ENCODE peak calls at places on chromosomes 7 and 10, in eight cellular contexts. One of them, this sample, is unnamed.

GRCh38 chr7:22632674-22633073 is 94.3 kb upstream of the IL6 start:
- DNase-seq in psoas muscle: no peak
- DNase-seq in GM12892: no peak
- DNase-seq in AG08396: no peak
- DNase-seq in CD4-positive, alpha-beta T cell: no peak
- DNase-seq in CD8-positive, alpha-beta memory T cell: no peak
- DNase-seq in NCI-H1436: no peak
- DNase-seq in activated T-cell treated with anti-CD3 and anti-CD28 coated beads for 4 hours: no peak
- DNase-seq in this sample: no peak

GRCh38 chr10:11373626-11374310 is 237.7 kb downstream of the USP6NL start:
- DNase-seq in psoas muscle: no peak
- DNase-seq in GM12892: no peak
- DNase-seq in AG08396: no peak
- DNase-seq in CD4-positive, alpha-beta T cell: no peak
- DNase-seq in CD8-positive, alpha-beta memory T cell: no peak
- DNase-seq in NCI-H1436: no peak
- DNase-seq in activated T-cell treated with anti-CD3 and anti-CD28 coated beads for 4 hours: no peak
- DNase-seq in this sample: no peak

GRCh38 chr10:60114765-60115586 is 208.6 kb upstream of the CCDC6 start:
- DNase-seq in psoas muscle: no peak
- DNase-seq in GM12892: no peak
- DNase-seq in AG08396: peak
- DNase-seq in CD4-positive, alpha-beta T cell: no peak
- DNase-seq in CD8-positive, alpha-beta memory T cell: no peak
- DNase-seq in NCI-H1436: peak
- DNase-seq in activated T-cell treated with anti-CD3 and anti-CD28 coated beads for 4 hours: no peak
- DNase-seq in this sample: no peak

GRCh38 chr7:140229591-140230516 is 53.1 kb upstream of the KDM7A start:
- DNase-seq in psoas muscle: no peak
- DNase-seq in GM12892: no peak
- DNase-seq in AG08396: no peak
- DNase-seq in CD4-positive, alpha-beta T cell: peak
- DNase-seq in CD8-positive, alpha-beta memory T cell: peak
- DNase-seq in NCI-H1436: peak
- DNase-seq in activated T-cell treated with anti-CD3 and anti-CD28 coated beads for 4 hours: peak
- DNase-seq in this sample: peak

GRCh38 chr7:35691827-35692307 is 3.1 kb downstream of the HERPUD2 start:
- DNase-seq in psoas muscle: no peak
- DNase-seq in GM12892: no peak
- DNase-seq in AG08396: no peak
- DNase-seq in CD4-positive, alpha-beta T cell: no peak
- DNase-seq in CD8-positive, alpha-beta memory T cell: no peak
- DNase-seq in NCI-H1436: no peak
- DNase-seq in activated T-cell treated with anti-CD3 and anti-CD28 coated beads for 4 hours: no peak
- DNase-seq in this sample: no peak

GRCh38 chr10:45464958-45465567 is 91.0 kb downstream of the ALOX5 start:
- DNase-seq in psoas muscle: peak
- DNase-seq in GM12892: no peak
- DNase-seq in AG08396: peak
- DNase-seq in CD4-positive, alpha-beta T cell: peak
- DNase-seq in CD8-positive, alpha-beta memory T cell: peak
- DNase-seq in NCI-H1436: peak
- DNase-seq in activated T-cell treated with anti-CD3 and anti-CD28 coated beads for 4 hours: peak
- DNase-seq in this sample: no peak

GRCh38 chr10:35426657-35427056 is 90.3 kb downstream of the CCNY start:
- DNase-seq in psoas muscle: no peak
- DNase-seq in GM12892: no peak
- DNase-seq in AG08396: no peak
- DNase-seq in CD4-positive, alpha-beta T cell: no peak
- DNase-seq in CD8-positive, alpha-beta memory T cell: no peak
- DNase-seq in NCI-H1436: no peak
- DNase-seq in activated T-cell treated with anti-CD3 and anti-CD28 coated beads for 4 hours: no peak
- DNase-seq in this sample: no peak

GRCh38 chr10:10421071-10421470 is 596.6 kb upstream of the CELF2 start:
- DNase-seq in psoas muscle: no peak
- DNase-seq in GM12892: no peak
- DNase-seq in AG08396: no peak
- DNase-seq in CD4-positive, alpha-beta T cell: no peak
- DNase-seq in CD8-positive, alpha-beta memory T cell: no peak
- DNase-seq in NCI-H1436: no peak
- DNase-seq in activated T-cell treated with anti-CD3 and anti-CD28 coated beads for 4 hours: no peak
- DNase-seq in this sample: peak

GRCh38 chr7:24902276-24902675 is 77.7 kb downstream of the OSBPL3 start:
- DNase-seq in psoas muscle: no peak
- DNase-seq in GM12892: no peak
- DNase-seq in AG08396: no peak
- DNase-seq in CD4-positive, alpha-beta T cell: no peak
- DNase-seq in CD8-positive, alpha-beta memory T cell: no peak
- DNase-seq in NCI-H1436: no peak
- DNase-seq in activated T-cell treated with anti-CD3 and anti-CD28 coated beads for 4 hours: no peak
- DNase-seq in this sample: no peak

GRCh38 chr10:4802711-4803487 is 23.1 kb upstream of the AKR1E2 start:
- DNase-seq in psoas muscle: no peak
- DNase-seq in GM12892: no peak
- DNase-seq in AG08396: no peak
- DNase-seq in CD4-positive, alpha-beta T cell: no peak
- DNase-seq in CD8-positive, alpha-beta memory T cell: no peak
- DNase-seq in NCI-H1436: no peak
- DNase-seq in activated T-cell treated with anti-CD3 and anti-CD28 coated beads for 4 hours: no peak
- DNase-seq in this sample: no peak

GRCh38 chr7:112105584-112106540 is 100.3 kb downstream of the DOCK4 start:
- DNase-seq in psoas muscle: no peak
- DNase-seq in GM12892: no peak
- DNase-seq in AG08396: no peak
- DNase-seq in CD4-positive, alpha-beta T cell: no peak
- DNase-seq in CD8-positive, alpha-beta memory T cell: no peak
- DNase-seq in NCI-H1436: no peak
- DNase-seq in activated T-cell treated with anti-CD3 and anti-CD28 coated beads for 4 hours: no peak
- DNase-seq in this sample: no peak

GRCh38 chr10:101062231-101063161 is 707 bp downstream of the KAZALD1 start:
- DNase-seq in psoas muscle: peak
- DNase-seq in GM12892: peak
- DNase-seq in AG08396: peak
- DNase-seq in CD4-positive, alpha-beta T cell: peak
- DNase-seq in CD8-positive, alpha-beta memory T cell: peak
- DNase-seq in NCI-H1436: peak
- DNase-seq in activated T-cell treated with anti-CD3 and anti-CD28 coated beads for 4 hours: no peak
- DNase-seq in this sample: peak

GRCh38 chr10:76632158-76633051 is 1005.2 kb downstream of the KCNMA1 start:
- DNase-seq in psoas muscle: no peak
- DNase-seq in GM12892: no peak
- DNase-seq in AG08396: no peak
- DNase-seq in CD4-positive, alpha-beta T cell: peak
- DNase-seq in CD8-positive, alpha-beta memory T cell: no peak
- DNase-seq in NCI-H1436: peak
- DNase-seq in activated T-cell treated with anti-CD3 and anti-CD28 coated beads for 4 hours: no peak
- DNase-seq in this sample: no peak

GRCh38 chr10:35011771-35012191 is 78.4 kb downstream of the CUL2 start:
- DNase-seq in psoas muscle: no peak
- DNase-seq in GM12892: no peak
- DNase-seq in AG08396: no peak
- DNase-seq in CD4-positive, alpha-beta T cell: peak
- DNase-seq in CD8-positive, alpha-beta memory T cell: no peak
- DNase-seq in NCI-H1436: no peak
- DNase-seq in activated T-cell treated with anti-CD3 and anti-CD28 coated beads for 4 hours: no peak
- DNase-seq in this sample: no peak

GRCh38 chr7:116952640-116953371 is 495 bp upstream of the ST7 start:
- DNase-seq in psoas muscle: no peak
- DNase-seq in GM12892: no peak
- DNase-seq in AG08396: no peak
- DNase-seq in CD4-positive, alpha-beta T cell: no peak
- DNase-seq in CD8-positive, alpha-beta memory T cell: no peak
- DNase-seq in NCI-H1436: peak
- DNase-seq in activated T-cell treated with anti-CD3 and anti-CD28 coated beads for 4 hours: no peak
- DNase-seq in this sample: no peak

GRCh38 chr7:80095545-80095944 is 39.1 kb upstream of the GNAI1 start:
- DNase-seq in psoas muscle: no peak
- DNase-seq in GM12892: no peak
- DNase-seq in AG08396: no peak
- DNase-seq in CD4-positive, alpha-beta T cell: no peak
- DNase-seq in CD8-positive, alpha-beta memory T cell: no peak
- DNase-seq in NCI-H1436: no peak
- DNase-seq in activated T-cell treated with anti-CD3 and anti-CD28 coated beads for 4 hours: no peak
- DNase-seq in this sample: no peak

GRCh38 chr10:102225646-102226541 is at the start of gene ELOVL3:
- DNase-seq in psoas muscle: peak
- DNase-seq in GM12892: peak
- DNase-seq in AG08396: peak
- DNase-seq in CD4-positive, alpha-beta T cell: peak
- DNase-seq in CD8-positive, alpha-beta memory T cell: peak
- DNase-seq in NCI-H1436: no peak
- DNase-seq in activated T-cell treated with anti-CD3 and anti-CD28 coated beads for 4 hours: peak
- DNase-seq in this sample: peak

GRCh38 chr10:132885451-132886210 is 56.7 kb downstream of the CFAP46 start:
- DNase-seq in psoas muscle: peak
- DNase-seq in GM12892: no peak
- DNase-seq in AG08396: no peak
- DNase-seq in CD4-positive, alpha-beta T cell: no peak
- DNase-seq in CD8-positive, alpha-beta memory T cell: no peak
- DNase-seq in NCI-H1436: no peak
- DNase-seq in activated T-cell treated with anti-CD3 and anti-CD28 coated beads for 4 hours: no peak
- DNase-seq in this sample: no peak

GRCh38 chr7:96985992-96986391 is 19.4 kb upstream of the DLX6 start:
- DNase-seq in psoas muscle: no peak
- DNase-seq in GM12892: no peak
- DNase-seq in AG08396: no peak
- DNase-seq in CD4-positive, alpha-beta T cell: no peak
- DNase-seq in CD8-positive, alpha-beta memory T cell: no peak
- DNase-seq in NCI-H1436: no peak
- DNase-seq in activated T-cell treated with anti-CD3 and anti-CD28 coated beads for 4 hours: no peak
- DNase-seq in this sample: no peak

GRCh38 chr10:96501985-96502384 is 11.7 kb downstream of the TLL2 start:
- DNase-seq in psoas muscle: no peak
- DNase-seq in GM12892: no peak
- DNase-seq in AG08396: no peak
- DNase-seq in CD4-positive, alpha-beta T cell: no peak
- DNase-seq in CD8-positive, alpha-beta memory T cell: no peak
- DNase-seq in NCI-H1436: no peak
- DNase-seq in activated T-cell treated with anti-CD3 and anti-CD28 coated beads for 4 hours: no peak
- DNase-seq in this sample: no peak

GRCh38 chr7:69912846-69913245 is 314.6 kb downstream of the AUTS2 start:
- DNase-seq in psoas muscle: no peak
- DNase-seq in GM12892: no peak
- DNase-seq in AG08396: no peak
- DNase-seq in CD4-positive, alpha-beta T cell: no peak
- DNase-seq in CD8-positive, alpha-beta memory T cell: no peak
- DNase-seq in NCI-H1436: no peak
- DNase-seq in activated T-cell treated with anti-CD3 and anti-CD28 coated beads for 4 hours: no peak
- DNase-seq in this sample: no peak

GRCh38 chr7:157824011-157824818 is 487.4 kb downstream of the DNAJB6 start:
- DNase-seq in psoas muscle: no peak
- DNase-seq in GM12892: no peak
- DNase-seq in AG08396: no peak
- DNase-seq in CD4-positive, alpha-beta T cell: no peak
- DNase-seq in CD8-positive, alpha-beta memory T cell: no peak
- DNase-seq in NCI-H1436: no peak
- DNase-seq in activated T-cell treated with anti-CD3 and anti-CD28 coated beads for 4 hours: no peak
- DNase-seq in this sample: no peak

GRCh38 chr10:100184426-100185219 is 1.2 kb downstream of the ERLIN1 start:
- DNase-seq in psoas muscle: no peak
- DNase-seq in GM12892: no peak
- DNase-seq in AG08396: peak
- DNase-seq in CD4-positive, alpha-beta T cell: no peak
- DNase-seq in CD8-positive, alpha-beta memory T cell: no peak
- DNase-seq in NCI-H1436: no peak
- DNase-seq in activated T-cell treated with anti-CD3 and anti-CD28 coated beads for 4 hours: no peak
- DNase-seq in this sample: no peak

GRCh38 chr7:90119178-90119971 is 34.9 kb upstream of the STEAP1 start:
- DNase-seq in psoas muscle: peak
- DNase-seq in GM12892: no peak
- DNase-seq in AG08396: peak
- DNase-seq in CD4-positive, alpha-beta T cell: peak
- DNase-seq in CD8-positive, alpha-beta memory T cell: no peak
- DNase-seq in NCI-H1436: no peak
- DNase-seq in activated T-cell treated with anti-CD3 and anti-CD28 coated beads for 4 hours: peak
- DNase-seq in this sample: no peak

GRCh38 chr7:23333671-23334246 is 34.6 kb downstream of the MALSU1 start:
- DNase-seq in psoas muscle: peak
- DNase-seq in GM12892: no peak
- DNase-seq in AG08396: peak
- DNase-seq in CD4-positive, alpha-beta T cell: no peak
- DNase-seq in CD8-positive, alpha-beta memory T cell: no peak
- DNase-seq in NCI-H1436: no peak
- DNase-seq in activated T-cell treated with anti-CD3 and anti-CD28 coated beads for 4 hours: no peak
- DNase-seq in this sample: no peak

GRCh38 chr10:78211476-78212110 is 177.9 kb downstream of the RPS24 start:
- DNase-seq in psoas muscle: no peak
- DNase-seq in GM12892: no peak
- DNase-seq in AG08396: peak
- DNase-seq in CD4-positive, alpha-beta T cell: no peak
- DNase-seq in CD8-positive, alpha-beta memory T cell: no peak
- DNase-seq in NCI-H1436: peak
- DNase-seq in activated T-cell treated with anti-CD3 and anti-CD28 coated beads for 4 hours: no peak
- DNase-seq in this sample: no peak

GRCh38 chr10:86535057-86535882 is 13.7 kb upstream of the WAPL start:
- DNase-seq in psoas muscle: peak
- DNase-seq in GM12892: peak
- DNase-seq in AG08396: peak
- DNase-seq in CD4-positive, alpha-beta T cell: peak
- DNase-seq in CD8-positive, alpha-beta memory T cell: no peak
- DNase-seq in NCI-H1436: no peak
- DNase-seq in activated T-cell treated with anti-CD3 and anti-CD28 coated beads for 4 hours: no peak
- DNase-seq in this sample: no peak

GRCh38 chr10:61791216-61791615 is 110.3 kb upstream of the ARID5B start:
- DNase-seq in psoas muscle: no peak
- DNase-seq in GM12892: no peak
- DNase-seq in AG08396: peak
- DNase-seq in CD4-positive, alpha-beta T cell: no peak
- DNase-seq in CD8-positive, alpha-beta memory T cell: no peak
- DNase-seq in NCI-H1436: no peak
- DNase-seq in activated T-cell treated with anti-CD3 and anti-CD28 coated beads for 4 hours: no peak
- DNase-seq in this sample: no peak

GRCh38 chr10:69866688-69867461 is 65.2 kb downstream of the COL13A1 start:
- DNase-seq in psoas muscle: peak
- DNase-seq in GM12892: no peak
- DNase-seq in AG08396: peak
- DNase-seq in CD4-positive, alpha-beta T cell: no peak
- DNase-seq in CD8-positive, alpha-beta memory T cell: no peak
- DNase-seq in NCI-H1436: no peak
- DNase-seq in activated T-cell treated with anti-CD3 and anti-CD28 coated beads for 4 hours: no peak
- DNase-seq in this sample: no peak

GRCh38 chr10:77532068-77532467 is 105.5 kb downstream of the KCNMA1 start:
- DNase-seq in psoas muscle: no peak
- DNase-seq in GM12892: no peak
- DNase-seq in AG08396: peak
- DNase-seq in CD4-positive, alpha-beta T cell: no peak
- DNase-seq in CD8-positive, alpha-beta memory T cell: no peak
- DNase-seq in NCI-H1436: no peak
- DNase-seq in activated T-cell treated with anti-CD3 and anti-CD28 coated beads for 4 hours: no peak
- DNase-seq in this sample: no peak

GRCh38 chr10:48523820-48524758 is 80.8 kb downstream of the ARHGAP22 start:
- DNase-seq in psoas muscle: no peak
- DNase-seq in GM12892: peak
- DNase-seq in AG08396: peak
- DNase-seq in CD4-positive, alpha-beta T cell: no peak
- DNase-seq in CD8-positive, alpha-beta memory T cell: no peak
- DNase-seq in NCI-H1436: no peak
- DNase-seq in activated T-cell treated with anti-CD3 and anti-CD28 coated beads for 4 hours: no peak
- DNase-seq in this sample: no peak

GRCh38 chr10:118369806-118370205 is 27.7 kb upstream of the FAM204A start:
- DNase-seq in psoas muscle: no peak
- DNase-seq in GM12892: no peak
- DNase-seq in AG08396: no peak
- DNase-seq in CD4-positive, alpha-beta T cell: no peak
- DNase-seq in CD8-positive, alpha-beta memory T cell: no peak
- DNase-seq in NCI-H1436: peak
- DNase-seq in activated T-cell treated with anti-CD3 and anti-CD28 coated beads for 4 hours: no peak
- DNase-seq in this sample: no peak